ENCODE peak calls at places on chromosomes 11 and 22, in five cellular contexts. T, Y, U, L and I are unnamed samples.

GRCh38 chr11:68312780-68313573 is 586 bp downstream of the LRP5 start:
- DNase-seq in U (peak; percentile 81), L (no peak), Y (no peak), T (no peak), I (peak; percentile 79)

GRCh38 chr11:123434262-123434661 is 4.2 kb downstream of the GRAMD1B start:
- DNase-seq in L (no peak), T (no peak), U (peak; percentile 44), Y (peak; percentile 22), I (peak; percentile 30)

GRCh38 chr11:41659990-41660389 is 200.5 kb upstream of the LRRC4C start:
- DNase-seq in T (no peak), Y (no peak), U (no peak), L (no peak), I (no peak)

GRCh38 chr11:77211040-77211451 is 83.0 kb downstream of the MYO7A start:
- DNase-seq in T (no peak), Y (no peak), L (no peak), U (no peak), I (peak; percentile 6)

GRCh38 chr11:100687032-100687629 is at the start of gene ARHGAP42:
- DNase-seq in U (peak; percentile 44), Y (peak; percentile 48), L (no peak), T (peak; percentile 16), I (peak; percentile 42)

GRCh38 chr11:71214553-71215371 is 37.6 kb downstream of the SHANK2 start:
- DNase-seq in Y (no peak), U (no peak), L (no peak), T (no peak), I (no peak)

GRCh38 chr22:48662476-48663150 is 1165.1 kb downstream of the BRD1 start:
- DNase-seq in T (no peak), Y (no peak), L (no peak), U (no peak), I (no peak)

GRCh38 chr22:27045103-27045940 is 387.9 kb downstream of the MIAT start:
- DNase-seq in Y (peak; percentile 36), T (no peak), L (no peak), U (no peak), I (no peak)

GRCh38 chr11:7499046-7499445 is 13.7 kb downstream of the OLFML1 start:
- DNase-seq in U (no peak), L (no peak), T (no peak), Y (no peak), I (no peak)

GRCh38 chr22:50218996-50219727 is 18.4 kb downstream of the SELENOO start:
- DNase-seq in L (no peak), U (peak; percentile 81), T (peak; percentile 32), Y (peak; percentile 74), I (peak; percentile 87)

GRCh38 chr11:60971520-60971919 is at the start of gene CD6:
- DNase-seq in U (no peak), T (no peak), Y (no peak), L (no peak), I (no peak)

GRCh38 chr22:25762147-25762546 is 20.2 kb downstream of the MYO18B start:
- DNase-seq in T (peak; percentile 43), Y (no peak), L (no peak), U (peak; percentile 59), I (no peak)

GRCh38 chr11:69443968-69444364 is 37.5 kb upstream of the LINC01488 start:
- DNase-seq in T (no peak), L (no peak), U (no peak), Y (peak; percentile 58), I (no peak)

GRCh38 chr11:69088676-69089146 is 40.0 kb downstream of the TPCN2 start:
- DNase-seq in Y (peak; percentile 76), U (peak; percentile 91), T (peak; percentile 75), L (peak; percentile 28), I (peak; percentile 97)

GRCh38 chr11:67405688-67406339 is 1.9 kb downstream of the TBC1D10C start:
- DNase-seq in U (no peak), Y (no peak), L (no peak), T (no peak), I (no peak)

GRCh38 chr11:406796-407650 is 7.8 kb downstream of the SIGIRR start:
- DNase-seq in Y (peak; percentile 65), U (peak; percentile 97), L (peak; percentile 37), T (no peak), I (peak; percentile 99)

GRCh38 chr22:42946551-42947198 is 68.3 kb downstream of the PACSIN2 start:
- DNase-seq in T (no peak), L (no peak), Y (no peak), U (no peak), I (no peak)
- TF ChIP-seq MXI1 in T (no peak), L (no peak), Y (no peak), U (no peak), I (no peak)

GRCh38 chr11:36375348-36376314 is 79.5 kb downstream of the PRR5L start:
- DNase-seq in L (no peak), Y (no peak), T (no peak), U (no peak), I (peak; percentile 19)
- TF ChIP-seq RAD21 in L (no peak), Y (no peak), T (no peak), U (no peak), I (no peak)

GRCh38 chr11:34566736-34567135 is 53.1 kb upstream of the ELF5 start:
- DNase-seq in T (no peak), U (no peak), Y (no peak), L (no peak), I (no peak)

GRCh38 chr11:34567733-34568132 is 53.2 kb upstream of the EHF start:
- DNase-seq in L (no peak), T (no peak), Y (no peak), U (no peak), I (no peak)

GRCh38 chr11:34573537-34573936 is 47.4 kb upstream of the EHF start:
- DNase-seq in L (no peak), Y (no peak), T (no peak), U (no peak), I (no peak)

GRCh38 chr11:34566209-34566551 is 52.6 kb upstream of the ELF5 start:
- DNase-seq in T (peak; percentile 25), L (no peak), U (no peak), Y (no peak), I (no peak)

GRCh38 chr11:34570584-34570983 is 50.3 kb upstream of the EHF start:
- DNase-seq in Y (peak; percentile 8), T (no peak), L (no peak), U (no peak), I (peak; percentile 27)
- TF ChIP-seq MXI1 in Y (no peak), T (no peak), L (no peak), U (no peak), I (no peak)

GRCh38 chr11:14347991-14348390 is 11.0 kb downstream of the RRAS2 start:
- DNase-seq in Y (no peak), U (no peak), T (no peak), L (no peak), I (no peak)
- TF ChIP-seq RAD21 in Y (no peak), U (no peak), T (no peak), L (no peak), I (no peak)

DNA sequence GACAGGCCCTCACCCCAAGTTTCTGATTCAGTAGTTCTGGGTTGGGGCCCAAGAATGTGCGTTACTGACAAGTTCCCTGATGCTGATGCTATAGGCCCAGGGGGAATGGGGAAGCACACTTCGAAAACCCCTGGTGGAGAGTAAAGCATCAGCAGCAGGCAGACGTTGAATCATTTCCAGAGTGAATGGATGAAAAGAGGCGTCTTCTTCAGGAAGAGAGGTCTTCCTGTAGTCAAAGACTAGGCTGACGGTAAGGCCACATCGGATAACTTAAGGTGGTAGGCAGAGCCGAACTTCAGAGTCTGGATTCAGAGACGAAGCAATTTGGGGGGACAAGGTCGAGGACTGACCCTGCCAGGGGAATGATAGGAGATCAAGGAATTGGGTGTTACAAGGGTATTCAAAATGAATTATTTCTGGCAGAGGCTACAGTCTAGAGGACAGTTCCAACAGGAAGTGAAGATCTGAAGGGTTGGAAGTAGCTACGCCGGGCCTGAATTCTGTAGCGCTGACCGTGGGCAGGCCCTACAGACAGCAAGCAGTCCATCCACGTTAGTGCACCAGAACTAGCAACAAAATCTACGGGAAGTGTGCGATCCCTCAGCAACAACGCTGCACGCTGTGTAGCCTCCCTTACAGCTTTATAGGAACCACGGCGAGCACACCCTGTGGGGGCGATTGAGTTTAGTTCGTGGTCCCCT is 862 bp upstream of the CENATAC start:
- DNase-seq in U (peak; percentile 56), T (peak; percentile 48), Y (peak; percentile 44), L (peak; percentile 23), I (peak; percentile 66)
- TF ChIP-seq MXI1 in U (no peak), T (no peak), Y (no peak), L (no peak), I (no peak)

GRCh38 chr11:3000032-3000961 is 8.2 kb upstream of the NAP1L4 start:
- DNase-seq in T (no peak), U (no peak), L (no peak), Y (peak; percentile 60), I (peak; percentile 88)
- TF ChIP-seq RAD21 in T (no peak), U (no peak), L (no peak), Y (no peak), I (peak; percentile 12)